ENCODE peak calls at places on chromosomes 13 and 19, in nine cellular contexts. H, P, I, M, Q, B, W, Z and E are unnamed samples.

GRCh38 chr19:23118400-23118799 is 1.6 kb downstream of the ZNF730 start:
- DNase-seq in H (no peak), P (no peak), I (no peak), M (no peak), Q (no peak), B (no peak), W (no peak), Z (no peak), E (no peak)

GRCh38 chr19:46620716-46621115 is 4.2 kb downstream of the PTGIR start:
- DNase-seq in H (no peak), P (no peak), I (no peak), M (no peak), Q (no peak), B (no peak), W (no peak), Z (no peak), E (no peak)

GRCh38 chr19:29483641-29483920 is 42.2 kb upstream of the VSTM2B start:
- DNase-seq in H (no peak), P (no peak), I (no peak), M (no peak), Q (no peak), B (no peak), W (peak; percentile 30), Z (no peak), E (no peak)

GRCh38 chr13:82292334-82292733 is 1589.9 kb downstream of the SLITRK1 start:
- DNase-seq in H (no peak), P (no peak), I (no peak), M (no peak), Q (no peak), B (no peak), W (no peak), Z (no peak), E (no peak)

GRCh38 chr19:2345794-2346663 is 14.0 kb upstream of the TMPRSS9 start:
- DNase-seq in H (no peak), P (peak; percentile 40), I (no peak), M (no peak), Q (no peak), B (no peak), W (no peak), Z (no peak), E (no peak)

GRCh38 chr13:45162821-45163220 is 38.0 kb downstream of the KCTD4 start:
- DNase-seq in H (no peak), P (no peak), I (no peak), M (no peak), Q (peak; percentile 80), B (no peak), W (no peak), Z (peak; percentile 93), E (no peak)

GRCh38 chr13:45196091-45196490 is 4.8 kb downstream of the KCTD4 start:
- DNase-seq in H (no peak), P (no peak), I (no peak), M (no peak), Q (no peak), B (no peak), W (no peak), Z (no peak), E (no peak)

GRCh38 chr19:494171-495046 is 1.9 kb upstream of the MADCAM1 start:
- DNase-seq in H (no peak), P (no peak), I (no peak), M (no peak), Q (no peak), B (no peak), W (no peak), Z (no peak), E (no peak)

GRCh38 chr19:15025237-15025636 is 24.0 kb upstream of the CASP14 start:
- DNase-seq in H (no peak), P (no peak), I (no peak), M (no peak), Q (no peak), B (no peak), W (no peak), Z (no peak), E (no peak)

GRCh38 chr19:10688545-10689280 is 12.5 kb upstream of the QTRT1 start:
- DNase-seq in H (no peak), P (no peak), I (no peak), M (no peak), Q (no peak), B (no peak), W (no peak), Z (no peak), E (no peak)

GRCh38 chr13:49585220-49586157 is at the start of gene RCBTB1:
- DNase-seq in H (peak; percentile 85), P (peak; percentile 72), I (peak; percentile 61), M (peak; percentile 95), Q (no peak), B (peak; percentile 68), W (peak; percentile 79), Z (peak; percentile 53), E (peak; percentile 34)

GRCh38 chr19:32661318-32661717 is 13.7 kb downstream of the ANKRD27 start:
- DNase-seq in H (peak; percentile 34), P (no peak), I (no peak), M (no peak), Q (no peak), B (no peak), W (no peak), Z (no peak), E (no peak)

GRCh38 chr13:44026194-44026593 is 146.5 kb downstream of the LACC1 start:
- DNase-seq in H (no peak), P (no peak), I (no peak), M (no peak), Q (no peak), B (no peak), W (no peak), Z (no peak), E (no peak)

GRCh38 chr19:35612559-35613321 is at the start of gene HAUS5:
- DNase-seq in H (peak; percentile 88), P (peak; percentile 93), I (peak; percentile 93), M (peak; percentile 94), Q (peak; percentile 61), B (peak; percentile 89), W (peak; percentile 96), Z (peak; percentile 95), E (peak; percentile 95)

GRCh38 chr13:22696433-22696832 is 484.3 kb upstream of the SGCG start:
- DNase-seq in H (no peak), P (no peak), I (no peak), M (no peak), Q (no peak), B (no peak), W (no peak), Z (no peak), E (no peak)

GRCh38 chr19:47022140-47022536 is 2.5 kb downstream of the NPAS1 start:
- DNase-seq in H (no peak), P (no peak), I (no peak), M (no peak), Q (no peak), B (no peak), W (no peak), Z (no peak), E (no peak)

GRCh38 chr13:28494861-28495585 is at the start of gene FLT1:
- DNase-seq in H (peak; percentile 15), P (peak; percentile 77), I (no peak), M (peak; percentile 10), Q (no peak), B (no peak), W (no peak), Z (no peak), E (no peak)

GRCh38 chr13:48595330-48596127 is 58.2 kb upstream of the CYSLTR2 start:
- DNase-seq in H (peak; percentile 61), P (peak; percentile 49), I (peak; percentile 16), M (peak; percentile 14), Q (peak; percentile 39), B (peak; percentile 36), W (peak; percentile 72), Z (peak; percentile 72), E (peak; percentile 50)

GRCh38 chr13:108877300-108877699 is 247.9 kb downstream of the MYO16 start:
- DNase-seq in H (no peak), P (no peak), I (no peak), M (no peak), Q (no peak), B (no peak), W (no peak), Z (peak; percentile 36), E (no peak)

GRCh38 chr13:105346141-105346766 is 1189.2 kb downstream of the EFNB2 start:
- DNase-seq in H (no peak), P (no peak), I (no peak), M (no peak), Q (peak; percentile 92), B (no peak), W (no peak), Z (peak; percentile 85), E (no peak)

GRCh38 chr19:18326772-18327171 is 3.9 kb upstream of the LSM4 start:
- DNase-seq in H (no peak), P (no peak), I (no peak), M (no peak), Q (no peak), B (no peak), W (no peak), Z (no peak), E (no peak)

GRCh38 chr19:6725513-6726231 is 5.2 kb upstream of the C3 start:
- DNase-seq in H (no peak), P (no peak), I (no peak), M (no peak), Q (no peak), B (no peak), W (no peak), Z (no peak), E (no peak)

GRCh38 chr19:15227261-15227660 is 5.0 kb downstream of the EPHX3 start:
- DNase-seq in H (no peak), P (no peak), I (no peak), M (no peak), Q (no peak), B (no peak), W (no peak), Z (no peak), E (no peak)